ENCODE peak calls at places on chromosomes 7 and 10, in five cellular contexts. One of them, this sample, is unnamed.

GRCh38 chr7:11474902-11475585 is 357.0 kb downstream of the THSD7A start:
- DNase-seq in coronary artery: no peak
- DNase-seq in body of pancreas: no peak
- DNase-seq in HL-60: no peak
- DNase-seq in CD8-positive, alpha-beta memory T cell: no peak
- DNase-seq in this sample: no peak

GRCh38 chr10:74882831-74883230 is 56.4 kb downstream of the KAT6B start:
- DNase-seq in body of pancreas: no peak
- DNase-seq in HL-60: no peak
- DNase-seq in CD8-positive, alpha-beta memory T cell: no peak
- DNase-seq in coronary artery: no peak
- DNase-seq in this sample: no peak

GRCh38 chr7:150937848-150938561 is 40.1 kb downstream of the KCNH2 start:
- DNase-seq in body of pancreas: no peak
- DNase-seq in HL-60: no peak
- DNase-seq in CD8-positive, alpha-beta memory T cell: no peak
- DNase-seq in coronary artery: no peak
- DNase-seq in this sample: peak; percentile 34

GRCh38 chr7:29123611-29124190 is 22.6 kb downstream of the CPVL start:
- DNase-seq in body of pancreas: no peak
- DNase-seq in HL-60: no peak
- DNase-seq in coronary artery: no peak
- DNase-seq in CD8-positive, alpha-beta memory T cell: no peak
- DNase-seq in this sample: no peak

GRCh38 chr7:1229956-1230355 is 2.7 kb upstream of the UNCX start:
- DNase-seq in CD8-positive, alpha-beta memory T cell: no peak
- DNase-seq in HL-60: no peak
- DNase-seq in coronary artery: no peak
- DNase-seq in body of pancreas: no peak
- DNase-seq in this sample: no peak

GRCh38 chr10:93503075-93503474 is 6.7 kb downstream of the CEP55 start:
- DNase-seq in HL-60: no peak
- DNase-seq in body of pancreas: no peak
- DNase-seq in CD8-positive, alpha-beta memory T cell: no peak
- DNase-seq in coronary artery: no peak
- DNase-seq in this sample: no peak

GRCh38 chr10:19922236-19922963 is 106.2 kb downstream of the PLXDC2 start:
- DNase-seq in coronary artery: no peak
- DNase-seq in body of pancreas: peak; percentile 27
- DNase-seq in CD8-positive, alpha-beta memory T cell: no peak
- DNase-seq in HL-60: no peak
- DNase-seq in this sample: no peak

GRCh38 chr10:71805776-71806705 is 32.7 kb upstream of the VSIR start:
- DNase-seq in coronary artery: no peak
- DNase-seq in body of pancreas: no peak
- DNase-seq in HL-60: no peak
- DNase-seq in CD8-positive, alpha-beta memory T cell: no peak
- DNase-seq in this sample: no peak

GRCh38 chr10:93309062-93309461 is 173.1 kb downstream of the MYOF start:
- DNase-seq in body of pancreas: no peak
- DNase-seq in coronary artery: no peak
- DNase-seq in CD8-positive, alpha-beta memory T cell: no peak
- DNase-seq in HL-60: no peak
- DNase-seq in this sample: no peak

GRCh38 chr7:100867040-100867795 is at the start of gene TRIP6:
- DNase-seq in body of pancreas: peak; percentile 82
- DNase-seq in HL-60: peak; percentile 91
- DNase-seq in coronary artery: peak; percentile 95
- DNase-seq in CD8-positive, alpha-beta memory T cell: no peak
- DNase-seq in this sample: no peak

GRCh38 chr7:80428161-80429054 is 83.5 kb downstream of the GNAT3 start:
- DNase-seq in HL-60: no peak
- DNase-seq in body of pancreas: peak; percentile 14
- DNase-seq in CD8-positive, alpha-beta memory T cell: no peak
- DNase-seq in coronary artery: no peak
- DNase-seq in this sample: no peak

GRCh38 chr7:107594961-107595737 is 15.1 kb downstream of the BCAP29 start:
- DNase-seq in body of pancreas: no peak
- DNase-seq in CD8-positive, alpha-beta memory T cell: no peak
- DNase-seq in coronary artery: no peak
- DNase-seq in HL-60: no peak
- DNase-seq in this sample: no peak
- H3K27ac ChIP-seq in body of pancreas: no peak overlapping the region
- H3K27ac ChIP-seq in CD8-positive, alpha-beta memory T cell: no peak overlapping the region
- H3K27ac ChIP-seq in coronary artery: peak overlapping the region; percentile 88
- H3K27ac ChIP-seq in HL-60: no peak overlapping the region
- H3K27ac ChIP-seq in this sample: no peak overlapping the region

GRCh38 chr7:17086403-17086802 is 204.6 kb upstream of the AGR3 start:
- DNase-seq in body of pancreas: no peak
- DNase-seq in coronary artery: no peak
- DNase-seq in CD8-positive, alpha-beta memory T cell: no peak
- DNase-seq in HL-60: no peak
- DNase-seq in this sample: no peak
- H3K27ac ChIP-seq in body of pancreas: peak overlapping the region; percentile 65
- H3K27ac ChIP-seq in coronary artery: no peak overlapping the region
- H3K27ac ChIP-seq in CD8-positive, alpha-beta memory T cell: no peak overlapping the region
- H3K27ac ChIP-seq in HL-60: no peak overlapping the region
- H3K27ac ChIP-seq in this sample: no peak overlapping the region

DNA sequence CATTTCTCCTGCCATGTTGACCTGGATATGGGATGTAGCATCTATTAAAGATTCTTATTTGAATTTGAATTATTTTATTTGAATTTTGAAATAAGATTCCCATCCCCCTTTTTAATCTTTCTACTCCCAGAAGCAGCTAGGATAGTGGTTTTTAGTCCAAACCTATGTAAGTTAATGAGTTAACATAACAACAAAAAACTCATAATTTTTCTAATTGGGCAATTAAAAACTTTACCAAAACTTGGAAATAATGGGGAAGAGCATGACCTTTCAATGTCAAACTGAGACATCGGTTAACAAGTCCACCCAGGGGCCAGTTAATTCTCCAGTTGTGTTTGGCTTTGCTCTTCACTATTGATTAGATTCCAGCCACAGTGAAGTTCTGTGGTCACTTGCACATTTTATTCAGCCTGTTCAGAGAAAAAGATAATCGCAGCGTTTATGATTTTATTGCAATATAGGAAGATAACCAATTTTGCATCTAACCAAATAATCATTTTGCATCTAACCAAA is 1.2 kb upstream of the FAM13C start:
- DNase-seq in coronary artery: no peak
- DNase-seq in HL-60: no peak
- DNase-seq in CD8-positive, alpha-beta memory T cell: no peak
- DNase-seq in body of pancreas: no peak
- DNase-seq in this sample: no peak
- H3K27ac ChIP-seq in coronary artery: peak overlapping the region; percentile 89
- H3K27ac ChIP-seq in HL-60: no peak overlapping the region
- H3K27ac ChIP-seq in CD8-positive, alpha-beta memory T cell: no peak overlapping the region
- H3K27ac ChIP-seq in body of pancreas: no peak overlapping the region
- H3K27ac ChIP-seq in this sample: no peak overlapping the region

DNA sequence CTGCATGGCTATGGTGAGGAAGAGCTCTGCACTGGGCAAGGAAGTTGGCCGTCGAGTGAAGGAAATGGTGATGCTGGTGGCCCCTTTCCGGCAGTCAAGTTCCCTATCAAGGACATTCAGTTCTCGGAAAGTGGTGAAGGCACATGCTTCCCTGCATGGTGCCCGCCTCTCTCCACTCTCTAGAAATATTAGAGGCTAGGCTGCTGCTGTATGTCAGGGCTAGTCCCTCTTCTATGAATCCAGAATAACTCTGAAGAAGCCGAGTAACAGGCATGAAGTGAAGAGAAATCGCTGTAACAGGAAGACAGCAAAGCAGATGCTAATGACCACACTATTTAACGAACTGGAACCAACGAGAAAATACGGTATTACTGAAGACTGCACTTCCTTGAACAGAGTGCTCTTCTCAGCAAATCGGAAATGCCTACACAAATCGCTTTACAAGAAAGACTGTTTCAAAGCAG is 5.4 kb downstream of the IDI1 start:
- DNase-seq in CD8-positive, alpha-beta memory T cell: no peak
- DNase-seq in HL-60: no peak
- DNase-seq in body of pancreas: no peak
- DNase-seq in coronary artery: no peak
- DNase-seq in this sample: peak; percentile 42
- H3K27ac ChIP-seq in CD8-positive, alpha-beta memory T cell: peak overlapping the region; percentile 55
- H3K27ac ChIP-seq in HL-60: peak overlapping the region; percentile 76
- H3K27ac ChIP-seq in body of pancreas: peak overlapping the region; percentile 77
- H3K27ac ChIP-seq in coronary artery: peak overlapping the region; percentile 70
- H3K27ac ChIP-seq in this sample: peak overlapping the region; percentile 56

GRCh38 chr7:92644406-92645113 is 54.4 kb upstream of the FAM133B start:
- DNase-seq in body of pancreas: no peak
- DNase-seq in coronary artery: no peak
- DNase-seq in CD8-positive, alpha-beta memory T cell: no peak
- DNase-seq in HL-60: no peak
- DNase-seq in this sample: no peak
- H3K27ac ChIP-seq in body of pancreas: no peak overlapping the region
- H3K27ac ChIP-seq in coronary artery: peak overlapping the region; percentile 23
- H3K27ac ChIP-seq in CD8-positive, alpha-beta memory T cell: no peak overlapping the region
- H3K27ac ChIP-seq in HL-60: no peak overlapping the region
- H3K27ac ChIP-seq in this sample: no peak overlapping the region

This sample was measured in CD4-positive, alpha-beta memory T cell.